ENCODE peak calls at places on chromosomes 5 and 9, in six cellular contexts. M, O, R, S, W and Y are unnamed samples.

GRCh38 chr9:28774433-28775029 is 1201.2 kb upstream of the C9orf72 start:
- DNase-seq in O (no peak), S (no peak), R (no peak), M (no peak), W (peak; percentile 0), Y (no peak)

GRCh38 chr5:140862441-140863295 is 6.1 kb upstream of the PCDHA11 start:
- DNase-seq in R (no peak), S (no peak), M (no peak), O (peak; percentile 44), W (no peak), Y (no peak)

GRCh38 chr5:175013251-175013650 is 288.9 kb downstream of the MSX2 start:
- DNase-seq in O (no peak), M (no peak), R (no peak), W (no peak), S (no peak), Y (no peak)

GRCh38 chr5:78405820-78406750 is 45.7 kb downstream of the SCAMP1 start:
- DNase-seq in W (peak; percentile 76), O (no peak), R (no peak), S (no peak), M (no peak), Y (no peak)

GRCh38 chr9:36063804-36064447 is 27.2 kb downstream of the RECK start:
- DNase-seq in W (peak; percentile 79), S (no peak), O (no peak), M (no peak), R (no peak), Y (no peak)

GRCh38 chr9:93111001-93111370 is 15.0 kb downstream of the CARD19 start:
- DNase-seq in R (peak; percentile 38), M (no peak), W (no peak), O (no peak), S (no peak), Y (no peak)

GRCh38 chr5:5295361-5295760 is 127.1 kb upstream of the ICE1 start:
- DNase-seq in W (no peak), S (no peak), O (no peak), M (no peak), R (no peak), Y (no peak)

GRCh38 chr9:33151007-33151557 is 16.1 kb downstream of the B4GALT1 start:
- DNase-seq in O (peak; percentile 73), S (peak; percentile 71), M (no peak), R (no peak), W (peak; percentile 98), Y (no peak)

GRCh38 chr5:172771439-172772111 is 580 bp upstream of the DUSP1 start:
- DNase-seq in S (no peak), W (no peak), M (no peak), R (no peak), O (no peak), Y (no peak)

GRCh38 chr5:65812648-65813047 is 90.6 kb downstream of the NLN start:
- DNase-seq in R (peak; percentile 81), M (peak; percentile 46), W (no peak), S (peak; percentile 75), O (no peak), Y (no peak)

GRCh38 chr9:98755006-98755618 is 41.2 kb downstream of the ANKS6 start:
- DNase-seq in W (no peak), S (no peak), M (no peak), O (no peak), R (no peak), Y (no peak)

GRCh38 chr5:172740483-172741205 is 30.4 kb downstream of the DUSP1 start:
- DNase-seq in O (peak; percentile 79), S (peak; percentile 60), R (no peak), W (peak; percentile 93), M (no peak), Y (peak; percentile 49)

GRCh38 chr9:14238518-14238917 is 75.4 kb downstream of the NFIB start:
- DNase-seq in W (peak; percentile 58), O (no peak), S (no peak), M (no peak), R (no peak), Y (peak; percentile 17)

GRCh38 chr9:126806336-126806735 is 1.5 kb downstream of the ZBTB43 start:
- DNase-seq in M (no peak), R (no peak), W (peak; percentile 15), S (no peak), O (no peak), Y (no peak)

GRCh38 chr5:140574165-140574564 is 9.5 kb downstream of the SLC35A4 start:
- DNase-seq in O (no peak), W (peak; percentile 46), S (no peak), R (peak; percentile 45), M (no peak), Y (no peak)

GRCh38 chr5:149152317-149152746 is 11.0 kb downstream of the ABLIM3 start:
- DNase-seq in M (no peak), R (no peak), W (peak; percentile 62), O (no peak), S (no peak), Y (no peak)
- TF ChIP-seq POLR2A in M (no peak), R (no peak), W (no peak), O (no peak), S (no peak), Y (no peak)

DNA sequence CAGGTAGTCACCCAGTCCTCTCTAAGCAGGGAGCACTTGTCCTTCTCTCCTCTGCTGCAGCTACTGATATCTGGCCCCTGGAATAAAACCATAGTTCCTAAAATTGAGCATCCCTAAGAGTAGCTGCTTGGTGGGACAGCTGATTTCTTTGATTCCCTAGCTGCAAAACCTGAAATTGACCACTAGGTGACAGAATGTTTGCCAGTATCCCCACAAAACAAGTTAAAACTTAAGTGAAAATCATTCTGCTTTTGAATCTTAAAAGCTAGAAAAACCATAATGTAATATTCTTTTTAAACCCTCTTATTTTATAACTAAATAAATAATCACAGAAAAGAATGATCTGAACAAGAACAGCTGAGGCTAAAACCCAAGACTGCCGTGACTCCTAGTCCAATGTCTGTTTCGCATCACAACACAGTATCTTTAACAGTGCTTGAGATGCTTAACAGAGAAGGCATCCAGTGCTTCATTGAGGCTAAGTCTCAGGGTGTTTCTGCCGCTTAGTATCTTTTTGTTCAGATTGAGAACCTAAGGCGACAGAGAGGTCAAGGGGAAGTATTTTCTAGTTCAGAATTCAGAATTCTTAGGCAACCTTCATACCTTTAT is 24.4 kb upstream of the TAL2 start:
- DNase-seq in R (no peak), W (peak; percentile 3), S (no peak), O (no peak), M (no peak), Y (no peak)
- TF ChIP-seq CTCF in R (no peak), W (peak; percentile 34), S (peak; percentile 26), O (no peak), M (no peak), Y (no peak)

GRCh38 chr5:34716986-34717385 is 60.9 kb downstream of the RAI14 start:
- DNase-seq in O (no peak), W (peak; percentile 85), R (no peak), S (no peak), M (no peak), Y (no peak)

GRCh38 chr5:34718516-34718915 is 62.4 kb downstream of the RAI14 start:
- DNase-seq in R (no peak), W (peak; percentile 41), M (no peak), O (no peak), S (no peak), Y (no peak)

GRCh38 chr5:34719029-34719428 is 62.9 kb downstream of the RAI14 start:
- DNase-seq in S (no peak), M (no peak), W (no peak), O (no peak), R (no peak), Y (no peak)

GRCh38 chr5:34715711-34716110 is 59.6 kb downstream of the RAI14 start:
- DNase-seq in O (no peak), W (peak; percentile 33), M (no peak), R (no peak), S (no peak), Y (no peak)

GRCh38 chr5:34717426-34718327 is 61.5 kb downstream of the RAI14 start:
- DNase-seq in O (no peak), M (no peak), S (no peak), R (no peak), W (peak; percentile 99), Y (no peak)
- H3K27ac ChIP-seq in O (no peak overlapping the region), M (peak overlapping the region; percentile 16), S (no peak overlapping the region), R (no peak overlapping the region), W (peak overlapping the region; percentile 67), Y (no peak overlapping the region)

GRCh38 chr9:120855827-120856636 is 13.3 kb upstream of the PSMD5 start:
- DNase-seq in M (no peak), R (no peak), S (no peak), W (no peak), O (no peak), Y (no peak)

GRCh38 chr9:120856700-120857099 is 14.0 kb upstream of the PSMD5 start:
- DNase-seq in S (peak; percentile 79), R (peak; percentile 74), O (no peak), W (no peak), M (peak; percentile 88), Y (peak; percentile 63)

GRCh38 chr9:120857902-120858301 is 15.2 kb upstream of the PSMD5 start:
- DNase-seq in M (no peak), W (no peak), S (no peak), O (no peak), R (no peak), Y (no peak)

GRCh38 chr9:120859361-120859760 is 16.6 kb upstream of the PSMD5 start:
- DNase-seq in O (no peak), R (no peak), S (no peak), M (no peak), W (no peak), Y (no peak)

DNA sequence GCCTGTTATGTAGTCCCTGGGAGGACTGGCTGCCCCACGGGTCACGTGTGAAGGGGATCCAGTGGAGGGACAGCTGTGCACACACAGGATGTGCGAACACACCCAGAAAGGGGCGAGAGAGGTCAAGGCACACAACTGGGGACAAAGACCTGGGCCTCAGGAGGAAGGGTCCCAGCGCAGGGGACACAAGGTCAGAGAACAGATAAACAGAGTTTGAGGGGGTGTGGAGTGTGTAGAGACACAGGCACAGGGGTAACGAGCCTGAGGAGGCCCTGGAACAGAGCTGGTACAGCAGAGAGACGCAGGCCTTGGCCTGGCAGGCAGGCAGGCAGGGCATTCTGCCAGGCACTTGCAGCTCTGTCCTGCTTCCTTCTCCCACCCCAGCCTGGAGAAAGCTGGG is 14.8 kb upstream of the PSMD5 start:
- DNase-seq in O (no peak), S (no peak), M (peak; percentile 50), W (no peak), R (no peak), Y (no peak)
- TF ChIP-seq POLR2A in O (no peak), S (no peak), M (no peak), W (no peak), R (no peak), Y (no peak)

GRCh38 chr5:150155258-150156032 is at the start of gene PDGFRB:
- DNase-seq in M (peak; percentile 55), S (peak; percentile 82), R (peak; percentile 88), W (peak; percentile 89), O (peak; percentile 91), Y (peak; percentile 47)
- TF ChIP-seq CTCF in M (no peak), S (no peak), R (no peak), W (peak; percentile 3), O (no peak), Y (no peak)

GRCh38 chr9:129763235-129763917 is 10.5 kb upstream of the PTGES start:
- DNase-seq in R (peak; percentile 55), O (no peak), S (peak; percentile 40), M (no peak), W (peak; percentile 80), Y (no peak)
- H3K27ac ChIP-seq in R (peak overlapping the region; percentile 26), O (peak overlapping the region; percentile 11), S (peak overlapping the region; percentile 77), M (peak overlapping the region; percentile 83), W (peak overlapping the region; percentile 94), Y (no peak overlapping the region)

GRCh38 chr9:134024828-134025605 is at the start of gene BRD3OS:
- DNase-seq in W (peak; percentile 99), M (peak; percentile 96), S (peak; percentile 97), O (peak; percentile 97), R (peak; percentile 98), Y (peak; percentile 95)
- TF ChIP-seq POLR2A in W (no peak), M (no peak), S (no peak), O (peak; percentile 42), R (no peak), Y (peak; percentile 33)